ENCODE peak calls at places on chromosomes 7 and 10, in nine cellular contexts. M is A549, W is body of pancreas, C is HCT116, H is heart right ventricle, Q is PC-9, A is stomach, I is lower lobe of right lung, O is right lobe of liver. R is an unnamed sample.
A peak's percentile ranks its signal among the peaks of the same experiment; 100 is the strongest.

GRCh38 chr10:99557044-99557443 is 24.3 kb downstream of the NKX2-3 start:
- DNase-seq in Q (no peak), C (no peak), A (no peak), H (no peak), W (no peak), O (no peak), I (no peak), M (no peak), R (no peak)

GRCh38 chr7:124764847-124765400 is 668 bp downstream of the GPR37 start:
- DNase-seq in A (peak; percentile 35), Q (peak; percentile 38), O (peak; percentile 46), W (peak; percentile 57), H (peak; percentile 11), M (no peak), I (peak; percentile 46), C (no peak), R (peak; percentile 37)

GRCh38 chr7:142885311-142886230 is at the start of gene TRPV6:
- DNase-seq in I (peak; percentile 73), A (peak; percentile 88), H (no peak), M (no peak), W (peak; percentile 88), C (peak; percentile 22), Q (peak; percentile 85), O (no peak), R (peak; percentile 67)

GRCh38 chr10:100377830-100378229 is 30.8 kb downstream of the SCD start:
- DNase-seq in Q (no peak), A (no peak), M (no peak), I (no peak), C (no peak), O (no peak), W (no peak), H (no peak), R (no peak)

GRCh38 chr7:3105856-3106255 is 62.2 kb upstream of the CARD11 start:
- DNase-seq in C (no peak), H (no peak), O (no peak), W (no peak), Q (no peak), I (no peak), A (no peak), M (no peak), R (no peak)

GRCh38 chr10:6473901-6474370 is 106.1 kb downstream of the PRKCQ start:
- DNase-seq in W (no peak), I (no peak), O (no peak), C (no peak), M (no peak), A (no peak), Q (no peak), H (no peak), R (no peak)

GRCh38 chr10:12949248-12949647 is 52.3 kb downstream of the CCDC3 start:
- DNase-seq in A (no peak), M (peak; percentile 50), O (no peak), C (peak; percentile 3), H (no peak), Q (no peak), W (no peak), I (no peak), R (no peak)

GRCh38 chr7:81127991-81128390 is 209.1 kb upstream of the SEMA3C start:
- DNase-seq in W (no peak), C (no peak), M (no peak), H (no peak), O (no peak), I (no peak), A (no peak), Q (no peak), R (no peak)

GRCh38 chr7:27148031-27148775 is 629 bp upstream of the HOXA6 start:
- DNase-seq in C (no peak), H (no peak), A (no peak), I (peak; percentile 46), O (no peak), W (no peak), Q (peak; percentile 41), M (no peak), R (peak; percentile 79)

GRCh38 chr10:62779487-62780248 is 24.9 kb upstream of the ADO start:
- DNase-seq in Q (no peak), M (no peak), H (no peak), O (no peak), A (peak; percentile 49), I (no peak), C (no peak), W (peak; percentile 32), R (no peak)

GRCh38 chr7:24381919-24382505 is 98.0 kb downstream of the NPY start:
- DNase-seq in H (no peak), A (no peak), I (no peak), C (peak; percentile 10), M (peak; percentile 10), Q (no peak), O (no peak), W (no peak), R (peak; percentile 5)

GRCh38 chr10:100774876-100775275 is 29.5 kb downstream of the PAX2 start:
- DNase-seq in O (no peak), M (no peak), A (no peak), C (no peak), H (no peak), Q (no peak), I (no peak), W (no peak), R (no peak)

GRCh38 chr10:103019426-103019825 is 101.3 kb downstream of the CNNM2 start:
- DNase-seq in A (no peak), M (no peak), H (no peak), C (no peak), I (no peak), Q (no peak), O (no peak), W (no peak), R (no peak)

GRCh38 chr7:67484244-67484751 is 487.7 kb downstream of the TYW1 start:
- DNase-seq in O (peak; percentile 44), W (peak; percentile 73), Q (peak; percentile 43), C (peak; percentile 38), I (no peak), A (peak; percentile 45), H (peak; percentile 21), M (peak; percentile 72), R (peak; percentile 35)

DNA sequence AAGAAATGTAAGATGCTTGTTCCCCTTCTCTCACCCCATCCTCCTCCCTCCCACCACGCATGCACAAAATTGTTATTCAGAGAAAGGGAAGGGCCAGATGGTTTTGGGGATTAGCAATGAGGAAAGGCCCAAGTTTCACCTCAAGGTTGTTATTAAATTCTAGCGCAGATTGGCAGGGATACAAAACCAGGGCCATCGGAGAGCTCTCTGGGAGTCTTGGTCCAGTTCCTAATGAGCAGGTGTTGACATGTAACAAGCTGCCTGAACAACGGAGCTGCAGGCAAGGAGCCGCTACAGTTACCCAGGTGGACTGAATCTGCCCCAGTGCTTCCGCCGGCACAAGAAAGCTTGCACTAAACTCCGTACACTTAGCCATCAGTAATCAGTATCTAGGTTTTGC is 9.7 kb upstream of the ANK3 start:
- DNase-seq in Q (no peak), H (no peak), C (no peak), I (no peak), M (no peak), W (no peak), A (no peak), O (no peak), R (no peak)
- TF ChIP-seq CTCF in Q (no peak), H (no peak), C (no peak), I (no peak), M (no peak), W (no peak), A (no peak), O (no peak), R (no peak)

GRCh38 chr7:112481337-112481736 is 546 bp downstream of the LSMEM1 start:
- DNase-seq in W (no peak), A (no peak), I (no peak), Q (no peak), M (no peak), C (no peak), O (no peak), H (no peak), R (no peak)
- H3K4me1 ChIP-seq in W (peaks cover 26% of the 10 kb centered on the region), A (peaks cover 12% of the 10 kb centered on the region), I (peaks cover 31% of the 10 kb centered on the region), Q (peaks cover 35% of the 10 kb centered on the region), M (peaks cover 44% of the 10 kb centered on the region), C (peaks cover 29% of the 10 kb centered on the region), O (no peaks in the 10 kb centered on the region), H (peaks cover 48% of the 10 kb centered on the region), R (no peaks in the 10 kb centered on the region)

DNA sequence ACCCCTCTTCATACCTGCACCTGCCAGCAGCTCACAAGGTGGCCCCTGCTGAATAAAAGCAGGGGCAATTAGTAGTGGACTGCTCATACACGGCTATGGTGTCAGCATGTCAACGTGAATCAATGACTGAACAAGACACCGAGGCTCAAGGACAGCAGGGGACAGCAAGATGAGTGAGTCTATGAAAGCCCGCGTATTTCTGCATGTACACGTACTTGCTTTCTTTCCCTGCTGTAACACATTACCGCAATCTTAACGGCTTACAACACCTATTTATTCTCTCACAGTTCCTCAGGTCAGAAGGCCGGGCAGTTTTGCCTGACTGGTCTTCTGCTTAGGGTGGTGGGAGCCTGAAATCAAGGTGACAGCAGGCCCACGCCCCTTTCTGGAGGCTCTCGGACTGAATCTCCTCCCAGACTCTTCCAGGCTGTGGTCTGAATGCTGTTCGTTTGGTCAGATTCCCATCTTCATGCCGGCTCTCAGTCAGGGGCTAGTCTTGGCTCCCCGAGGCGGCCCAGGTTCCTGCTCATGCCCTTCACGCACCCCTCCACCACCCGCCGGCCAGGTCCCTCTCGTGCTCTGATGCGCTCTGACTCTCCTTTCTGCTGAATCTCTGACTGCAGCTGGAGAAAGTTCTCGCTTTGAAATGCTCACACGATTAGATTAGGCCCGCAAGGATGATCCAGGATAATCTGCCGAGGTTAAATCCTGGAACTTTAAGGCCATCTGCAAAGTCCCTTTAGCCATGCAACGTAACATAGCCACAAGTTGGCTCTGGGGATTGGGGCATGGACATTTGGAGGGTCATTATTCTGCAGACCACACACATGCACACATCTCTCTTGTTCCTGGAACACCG is 7.8 kb upstream of the PPP2R2D start:
- DNase-seq in W (no peak), A (no peak), Q (no peak), O (no peak), M (no peak), C (no peak), H (no peak), I (no peak), R (no peak)
- H3K9me3 ChIP-seq in W (no peaks in the 10 kb centered on the region), A (no peaks in the 10 kb centered on the region), Q (no peaks in the 10 kb centered on the region), O (no peaks in the 10 kb centered on the region), M (no peaks in the 10 kb centered on the region), C (no peaks in the 10 kb centered on the region), H (no peaks in the 10 kb centered on the region), I (no peaks in the 10 kb centered on the region), R (no peaks in the 10 kb centered on the region)

GRCh38 chr10:48981310-48981907 is 41.8 kb upstream of the LRRC18 start:
- DNase-seq in M (peak; percentile 51), A (peak; percentile 41), O (peak; percentile 70), W (peak; percentile 70), C (peak; percentile 42), Q (peak; percentile 55), I (peak; percentile 76), H (peak; percentile 66), R (no peak)

GRCh38 chr10:48978318-48978717 is 38.7 kb upstream of the LRRC18 start:
- DNase-seq in M (no peak), Q (no peak), H (no peak), C (no peak), A (no peak), O (no peak), W (no peak), I (no peak), R (no peak)

GRCh38 chr10:48985621-48986158 is 46.0 kb upstream of the LRRC18 start:
- DNase-seq in O (no peak), Q (no peak), M (no peak), I (no peak), A (no peak), C (no peak), H (no peak), W (no peak), R (no peak)

GRCh38 chr10:48982584-48982983 is 42.9 kb upstream of the LRRC18 start:
- DNase-seq in M (no peak), I (no peak), C (no peak), A (no peak), O (no peak), Q (no peak), H (no peak), W (no peak), R (no peak)

GRCh38 chr10:48983648-48984359 is 44.2 kb upstream of the LRRC18 start:
- DNase-seq in C (no peak), A (no peak), H (no peak), Q (no peak), O (no peak), I (no peak), M (no peak), W (no peak), R (no peak)
- TF ChIP-seq CTCF in C (no peak), A (no peak), H (no peak), Q (no peak), O (no peak), I (no peak), M (no peak), W (no peak), R (no peak)